ENCODE peak calls at places on chromosome 22, in four cellular contexts. K, P, O and I are unnamed samples.

GRCh38 chr22:46965552-46966494 is 203.4 kb downstream of the TBC1D22A start:
- DNase-seq in P (peak), K (no peak), O (no peak), I (no peak)

GRCh38 chr22:37024339-37025157 is 5.0 kb downstream of the MPST start:
- DNase-seq in O (no peak), K (no peak), P (no peak), I (no peak)

GRCh38 chr22:46764779-46765485 is 2.5 kb downstream of the TBC1D22A start:
- DNase-seq in K (no peak), O (no peak), P (no peak), I (no peak)

GRCh38 chr22:48588151-48588880 is 1239.4 kb downstream of the BRD1 start:
- DNase-seq in P (peak), K (no peak), O (no peak), I (peak)

GRCh38 chr22:23835773-23836144 is 3.0 kb downstream of the DERL3 start:
- DNase-seq in O (no peak), P (peak), K (no peak), I (peak)

GRCh38 chr22:39306456-39307361 is 12.7 kb downstream of the RPL3 start:
- DNase-seq in P (peak), K (no peak), O (no peak), I (no peak)

GRCh38 chr22:43570531-43571144 is 158.8 kb downstream of the MPPED1 start:
- DNase-seq in P (no peak), O (no peak), K (no peak), I (no peak)

GRCh38 chr22:48089601-48090331 is 1327.3 kb downstream of the TBC1D22A start:
- DNase-seq in K (no peak), O (no peak), P (no peak), I (peak)

GRCh38 chr22:39956932-39957664 is 3.1 kb upstream of the TMA7B start:
- DNase-seq in K (peak), P (no peak), O (no peak), I (no peak)

GRCh38 chr22:49139492-49140151 is 688.1 kb downstream of the BRD1 start:
- DNase-seq in K (no peak), O (no peak), P (no peak), I (no peak)

GRCh38 chr22:21697866-21698265 is 32.1 kb downstream of the PPIL2 start:
- DNase-seq in K (no peak), O (no peak), P (no peak), I (no peak)

GRCh38 chr22:32589007-32589406 is 114.4 kb downstream of the FBXO7 start:
- DNase-seq in P (no peak), O (no peak), K (no peak), I (no peak)

GRCh38 chr22:31977141-31977781 is 32.9 kb downstream of the YWHAH start:
- DNase-seq in O (peak), K (peak), P (peak), I (peak)

GRCh38 chr22:38131399-38131798 is 20.9 kb upstream of the BAIAP2L2 start:
- DNase-seq in P (no peak), O (no peak), K (no peak), I (no peak)

GRCh38 chr22:27992294-27993165 is 73.5 kb upstream of the PITPNB start:
- DNase-seq in P (no peak), K (no peak), O (no peak), I (peak)